ENCODE peak calls at places on chromosomes 5 and 9, in ten cellular contexts. V, N, A, M, Y, K, R, U, B and X are unnamed samples.

GRCh38 chr9:130995399-130995941 is 13.5 kb upstream of the LAMC3 start:
- DNase-seq in V (no peak), N (no peak), A (no peak), M (peak), Y (peak), K (no peak), R (peak), U (no peak), B (peak), X (peak)

GRCh38 chr5:17412760-17413671 is 85.0 kb upstream of the TAF11L2 start:
- DNase-seq in V (no peak), N (no peak), A (no peak), M (no peak), Y (peak), K (no peak), R (no peak), U (no peak), B (no peak), X (no peak)

GRCh38 chr5:177369050-177369912 is 11.6 kb downstream of the RGS14 start:
- DNase-seq in V (no peak), N (no peak), A (no peak), M (no peak), Y (peak), K (peak), R (no peak), U (no peak), B (peak), X (no peak)

GRCh38 chr5:179120951-179121666 is 60.9 kb downstream of the ZNF354C start:
- DNase-seq in V (peak), N (peak), A (peak), M (no peak), Y (no peak), K (peak), R (no peak), U (no peak), B (no peak), X (no peak)

GRCh38 chr9:13378171-13378570 is 98.7 kb upstream of the MPDZ start:
- DNase-seq in V (no peak), N (no peak), A (no peak), M (no peak), Y (no peak), K (no peak), R (no peak), U (no peak), B (no peak), X (no peak)

GRCh38 chr9:133584559-133585476 is 24.4 kb downstream of the FAM163B start:
- DNase-seq in V (peak), N (no peak), A (no peak), M (no peak), Y (no peak), K (peak), R (no peak), U (no peak), B (peak), X (no peak)

GRCh38 chr9:129624168-129624759 is 1.7 kb upstream of the NTMT1 start:
- DNase-seq in V (no peak), N (no peak), A (peak), M (no peak), Y (peak), K (no peak), R (no peak), U (no peak), B (peak), X (no peak)

GRCh38 chr9:99040254-99040653 is 64.7 kb upstream of the TGFBR1 start:
- DNase-seq in V (no peak), N (no peak), A (no peak), M (no peak), Y (no peak), K (no peak), R (no peak), U (no peak), B (no peak), X (no peak)

GRCh38 chr5:181160-181559 is 10.1 kb upstream of the LRRC14B start:
- DNase-seq in V (no peak), N (peak), A (no peak), M (no peak), Y (no peak), K (peak), R (no peak), U (no peak), B (no peak), X (no peak)

GRCh38 chr5:56637321-56637920 is 177.9 kb upstream of the MAP3K1 start:
- DNase-seq in V (no peak), N (no peak), A (no peak), M (no peak), Y (peak), K (no peak), R (no peak), U (no peak), B (peak), X (no peak)

GRCh38 chr9:108410161-108410560 is 445.6 kb downstream of the ACTL7B start:
- DNase-seq in V (no peak), N (no peak), A (no peak), M (no peak), Y (no peak), K (no peak), R (no peak), U (no peak), B (no peak), X (no peak)

GRCh38 chr5:103532116-103532734 is 30.4 kb downstream of the NUDT12 start:
- DNase-seq in V (no peak), N (no peak), A (no peak), M (no peak), Y (no peak), K (no peak), R (no peak), U (no peak), B (no peak), X (no peak)

GRCh38 chr5:171317225-171317624 is 8.2 kb downstream of the TLX3 start:
- DNase-seq in V (no peak), N (no peak), A (peak), M (no peak), Y (no peak), K (no peak), R (no peak), U (no peak), B (no peak), X (no peak)

GRCh38 chr9:87862536-87863268 is 20.0 kb upstream of the SPATA31E1 start:
- DNase-seq in V (no peak), N (no peak), A (no peak), M (no peak), Y (peak), K (no peak), R (no peak), U (peak), B (no peak), X (no peak)

GRCh38 chr5:36691241-36691640 is 84.8 kb downstream of the SLC1A3 start:
- DNase-seq in V (no peak), N (no peak), A (no peak), M (no peak), Y (no peak), K (no peak), R (no peak), U (no peak), B (no peak), X (no peak)

GRCh38 chr5:65774346-65774745 is 52.3 kb downstream of the NLN start:
- DNase-seq in V (no peak), N (no peak), A (no peak), M (no peak), Y (peak), K (no peak), R (no peak), U (peak), B (no peak), X (no peak)

GRCh38 chr9:91433180-91433579 is 9.5 kb upstream of the NFIL3 start:
- DNase-seq in V (no peak), N (no peak), A (no peak), M (no peak), Y (peak), K (no peak), R (no peak), U (peak), B (no peak), X (no peak)

GRCh38 chr9:96302021-96302420 is at the start of gene HSD17B3:
- DNase-seq in V (no peak), N (no peak), A (no peak), M (no peak), Y (no peak), K (no peak), R (no peak), U (no peak), B (no peak), X (no peak)

GRCh38 chr5:83222906-83223305 is 145.6 kb downstream of the XRCC4 start:
- DNase-seq in V (no peak), N (no peak), A (no peak), M (no peak), Y (no peak), K (no peak), R (no peak), U (no peak), B (no peak), X (no peak)

GRCh38 chr5:172421-172820 is 18.9 kb upstream of the LRRC14B start:
- DNase-seq in V (no peak), N (no peak), A (no peak), M (no peak), Y (no peak), K (peak), R (peak), U (no peak), B (no peak), X (no peak)

GRCh38 chr5:14587143-14587542 is 5.6 kb downstream of the OTULINL start:
- DNase-seq in V (no peak), N (no peak), A (peak), M (peak), Y (no peak), K (peak), R (peak), U (no peak), B (no peak), X (peak)

GRCh38 chr5:55624841-55625602 is 87.1 kb downstream of the SLC38A9 start:
- DNase-seq in V (no peak), N (no peak), A (no peak), M (no peak), Y (no peak), K (no peak), R (no peak), U (no peak), B (peak), X (no peak)

GRCh38 chr9:16211952-16212351 is 658.5 kb downstream of the BNC2 start:
- DNase-seq in V (no peak), N (no peak), A (no peak), M (no peak), Y (no peak), K (no peak), R (no peak), U (no peak), B (no peak), X (no peak)

GRCh38 chr9:113963017-113963620 is 87.0 kb downstream of the ZNF618 start:
- DNase-seq in V (no peak), N (no peak), A (no peak), M (no peak), Y (peak), K (no peak), R (peak), U (no peak), B (peak), X (peak)
- TF ChIP-seq CTCF in V (peak), N (peak), A (peak), M (peak), Y (peak), K (peak), R (peak), U (peak), B (peak), X (peak)

GRCh38 chr5:122755740-122756139 is 19.1 kb upstream of the SNX2 start:
- DNase-seq in V (no peak), N (no peak), A (no peak), M (no peak), Y (no peak), K (no peak), R (no peak), U (no peak), B (no peak), X (no peak)
- H3K27ac ChIP-seq in V (no peak), N (no peak), A (no peak), M (no peak), Y (no peak), K (peak), R (no peak), U (peak), B (no peak), X (no peak)

DNA sequence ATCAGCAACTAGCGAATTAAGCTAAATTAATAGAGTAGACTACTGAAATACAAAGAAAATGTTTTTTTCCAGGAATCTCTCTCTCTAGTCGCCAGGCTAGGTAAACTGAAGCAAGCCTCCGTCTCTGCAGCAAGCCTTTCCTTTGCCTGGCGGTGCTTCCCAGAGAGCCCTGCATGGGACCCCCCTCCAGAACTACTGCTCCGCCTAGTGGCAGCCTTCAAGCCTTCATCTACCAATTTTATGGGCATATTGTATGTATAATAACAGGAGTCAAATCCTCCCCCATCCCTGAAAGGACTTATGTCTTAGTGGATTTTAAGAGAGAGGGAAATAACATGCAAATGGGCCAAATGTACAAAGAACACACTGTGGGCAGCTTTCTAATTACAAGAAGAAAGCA is 241.9 kb downstream of the SAXO1 start:
- DNase-seq in V (no peak), N (no peak), A (no peak), M (no peak), Y (peak), K (no peak), R (no peak), U (no peak), B (peak), X (no peak)
- TF ChIP-seq CTCF in V (no peak), N (peak), A (no peak), M (no peak), Y (peak), K (no peak), R (no peak), U (peak), B (peak), X (peak)

GRCh38 chr5:150651924-150652688 is 8.9 kb upstream of the MYOZ3 start:
- DNase-seq in V (no peak), N (peak), A (no peak), M (no peak), Y (no peak), K (no peak), R (no peak), U (no peak), B (no peak), X (no peak)
- H3K27ac ChIP-seq in V (peak), N (no peak), A (peak), M (peak), Y (no peak), K (no peak), R (peak), U (no peak), B (no peak), X (peak)

GRCh38 chr9:126380447-126380846 is 53.8 kb downstream of the MVB12B start:
- DNase-seq in V (no peak), N (peak), A (no peak), M (no peak), Y (no peak), K (no peak), R (no peak), U (no peak), B (peak), X (no peak)
- TF ChIP-seq CTCF in V (no peak), N (no peak), A (no peak), M (no peak), Y (no peak), K (no peak), R (no peak), U (no peak), B (peak), X (no peak)

GRCh38 chr9:112252194-112252593 is 77.1 kb upstream of the SUSD1 start:
- DNase-seq in V (no peak), N (no peak), A (no peak), M (no peak), Y (peak), K (no peak), R (no peak), U (no peak), B (no peak), X (no peak)

GRCh38 chr9:112247090-112247489 is 72.0 kb upstream of the SUSD1 start:
- DNase-seq in V (no peak), N (no peak), A (no peak), M (no peak), Y (no peak), K (no peak), R (no peak), U (no peak), B (no peak), X (no peak)

GRCh38 chr9:112248722-112249121 is 73.6 kb upstream of the SUSD1 start:
- DNase-seq in V (no peak), N (no peak), A (no peak), M (no peak), Y (peak), K (no peak), R (no peak), U (no peak), B (no peak), X (no peak)

GRCh38 chr9:112245126-112245525 is 70.0 kb upstream of the SUSD1 start:
- DNase-seq in V (no peak), N (no peak), A (no peak), M (no peak), Y (peak), K (no peak), R (no peak), U (no peak), B (no peak), X (no peak)

GRCh38 chr9:112249277-112249676 is 74.2 kb upstream of the SUSD1 start:
- DNase-seq in V (no peak), N (no peak), A (no peak), M (no peak), Y (peak), K (no peak), R (no peak), U (no peak), B (no peak), X (no peak)
- H3K27ac ChIP-seq in V (no peak), N (no peak), A (no peak), M (no peak), Y (peak), K (peak), R (no peak), U (no peak), B (no peak), X (no peak)

GRCh38 chr5:134552301-134552700 is 26.8 kb downstream of the JADE2 start:
- DNase-seq in V (no peak), N (peak), A (peak), M (peak), Y (peak), K (no peak), R (no peak), U (peak), B (no peak), X (peak)

GRCh38 chr5:134553816-134554215 is 28.3 kb downstream of the JADE2 start:
- DNase-seq in V (no peak), N (peak), A (no peak), M (no peak), Y (no peak), K (no peak), R (no peak), U (no peak), B (no peak), X (no peak)

GRCh38 chr5:134555223-134555790 is 29.8 kb downstream of the JADE2 start:
- DNase-seq in V (no peak), N (peak), A (no peak), M (no peak), Y (no peak), K (no peak), R (no peak), U (no peak), B (no peak), X (no peak)

GRCh38 chr5:134555889-134556311 is 30.4 kb downstream of the JADE2 start:
- DNase-seq in V (no peak), N (peak), A (peak), M (peak), Y (peak), K (peak), R (peak), U (no peak), B (peak), X (no peak)

DNA sequence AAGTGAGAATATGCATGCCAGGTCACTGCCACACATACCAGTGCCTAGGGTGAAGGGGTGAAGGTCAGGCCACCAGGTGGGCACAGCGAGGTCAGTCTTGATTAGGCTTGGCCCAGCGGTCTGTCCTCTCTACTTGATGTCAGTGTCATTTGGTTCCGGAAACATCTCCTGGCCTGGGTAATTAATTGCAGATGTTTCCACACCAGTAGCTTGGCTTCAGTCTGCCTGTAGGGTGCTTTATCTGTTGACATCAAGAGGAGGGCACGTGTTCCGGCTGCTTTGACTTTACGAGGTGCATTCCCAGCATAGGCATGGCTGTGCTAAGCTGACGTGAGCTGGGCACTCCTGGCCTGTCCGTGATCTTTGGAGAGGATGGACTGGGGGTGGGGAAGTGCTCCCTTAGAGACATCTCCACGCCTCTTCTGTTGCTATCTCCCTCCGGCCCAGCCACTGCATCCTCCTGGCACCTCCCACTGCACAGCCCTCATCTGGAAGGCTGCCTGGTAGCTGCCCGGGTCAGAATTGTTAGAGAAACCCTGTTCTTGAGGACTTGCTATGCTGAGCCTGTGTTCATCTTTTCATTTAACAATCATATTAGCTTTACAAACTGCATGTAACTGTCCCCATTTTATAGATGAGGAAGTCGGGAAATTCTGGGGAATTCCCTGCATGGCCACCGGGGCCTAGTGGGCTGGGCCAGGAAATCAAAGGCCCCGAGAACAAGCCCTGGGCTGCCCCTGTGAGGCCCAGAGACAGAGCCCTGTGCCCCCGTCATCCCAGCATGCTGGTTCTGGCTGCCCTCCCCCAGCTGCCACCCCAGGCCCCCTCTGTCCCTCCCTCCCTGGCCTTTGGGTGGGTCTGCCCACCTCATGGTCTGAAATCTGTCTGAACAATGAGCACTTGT is 29.1 kb downstream of the JADE2 start:
- DNase-seq in V (no peak), N (peak), A (peak), M (peak), Y (peak), K (no peak), R (peak), U (peak), B (peak), X (peak)
- TF ChIP-seq CTCF in V (no peak), N (no peak), A (no peak), M (peak), Y (no peak), K (no peak), R (no peak), U (no peak), B (no peak), X (no peak)

DNA sequence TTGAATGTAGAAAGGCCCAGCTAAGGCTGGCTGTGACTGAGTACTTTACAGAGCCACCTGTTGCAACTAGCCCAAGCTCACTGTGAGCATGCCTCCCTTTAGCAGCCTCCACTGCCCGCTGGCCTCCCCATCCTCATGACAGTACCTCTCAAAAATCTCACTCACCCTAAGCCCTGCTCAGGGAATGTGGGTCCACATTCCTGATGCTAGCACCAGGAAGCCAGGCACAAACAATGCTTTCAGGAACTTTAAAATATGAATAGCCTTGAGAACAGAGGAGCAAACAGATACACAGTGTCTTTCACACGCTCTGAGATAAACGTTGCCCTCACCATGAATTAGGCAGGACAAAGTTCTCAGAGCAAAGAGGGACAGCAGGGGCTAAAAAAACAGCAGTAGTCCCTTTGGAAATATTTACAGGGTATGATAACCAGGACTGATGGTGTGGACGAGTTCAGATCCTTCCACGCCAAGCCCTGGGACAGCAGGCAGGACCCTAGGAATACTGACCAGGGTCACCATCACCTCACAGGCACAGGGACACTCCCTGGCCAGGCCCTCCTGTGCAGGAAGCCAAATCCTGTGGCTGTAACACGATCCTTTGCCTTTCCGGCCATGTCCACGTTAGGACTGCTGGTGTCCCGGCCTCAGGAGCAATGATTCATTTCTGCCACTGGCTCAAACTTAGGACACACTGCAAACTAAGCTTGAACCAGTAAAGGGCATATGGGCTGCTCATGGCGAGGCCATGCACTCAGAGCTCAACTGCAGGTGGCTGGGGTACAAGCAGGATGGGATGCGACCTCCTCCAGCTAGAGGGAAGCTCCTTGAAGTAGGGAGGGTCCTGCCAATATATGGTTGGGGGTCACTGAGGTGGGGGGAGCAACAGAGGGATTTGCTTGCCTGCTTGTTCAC is 9.6 kb downstream of the ACSL6 start:
- DNase-seq in V (no peak), N (peak), A (no peak), M (no peak), Y (peak), K (no peak), R (peak), U (no peak), B (peak), X (peak)
- H3K27ac ChIP-seq in V (no peak), N (no peak), A (no peak), M (no peak), Y (no peak), K (no peak), R (peak), U (no peak), B (no peak), X (no peak)